ENCODE peak calls at places on chromosomes 6 and 20, in nine cellular contexts. P, V, W, A, I, H, E, L and K are unnamed samples.

GRCh38 chr20:46694484-46694883 is 5.2 kb upstream of the TP53RK start:
- DNase-seq in P (no peak), V (no peak), W (no peak), A (peak), I (no peak), H (no peak), E (peak), L (no peak), K (no peak)

GRCh38 chr20:63736893-63737689 is 627 bp downstream of the LIME1 start:
- DNase-seq in P (no peak), V (peak), W (peak), A (no peak), I (no peak), H (peak), E (no peak), L (no peak), K (peak)

GRCh38 chr6:160685762-160686450 is 16.1 kb upstream of the PLG start:
- DNase-seq in P (no peak), V (no peak), W (no peak), A (no peak), I (no peak), H (no peak), E (no peak), L (no peak), K (no peak)

GRCh38 chr20:33667245-33668086 is 723 bp downstream of the ACTL10 start:
- DNase-seq in P (peak), V (peak), W (peak), A (peak), I (peak), H (peak), E (no peak), L (no peak), K (peak)

GRCh38 chr6:158744986-158745430 is 74.2 kb downstream of the EZR start:
- DNase-seq in P (no peak), V (no peak), W (no peak), A (no peak), I (no peak), H (no peak), E (no peak), L (no peak), K (no peak)

GRCh38 chr20:51096571-51097267 is 73.8 kb upstream of the KCNG1 start:
- DNase-seq in P (no peak), V (no peak), W (no peak), A (no peak), I (no peak), H (no peak), E (no peak), L (no peak), K (no peak)

GRCh38 chr6:111124406-111124805 is 37.1 kb downstream of the SLC16A10 start:
- DNase-seq in P (no peak), V (no peak), W (no peak), A (no peak), I (no peak), H (no peak), E (no peak), L (no peak), K (no peak)

GRCh38 chr6:71287038-71287437 is 1.6 kb upstream of the OGFRL1 start:
- DNase-seq in P (no peak), V (no peak), W (no peak), A (no peak), I (no peak), H (no peak), E (no peak), L (no peak), K (no peak)

GRCh38 chr6:1929931-1930330 is 315.5 kb downstream of the GMDS start:
- DNase-seq in P (no peak), V (no peak), W (no peak), A (no peak), I (no peak), H (no peak), E (no peak), L (no peak), K (no peak)

GRCh38 chr6:144017167-144018094 is 9.4 kb upstream of the PLAGL1 start:
- DNase-seq in P (no peak), V (no peak), W (no peak), A (no peak), I (no peak), H (no peak), E (no peak), L (no peak), K (no peak)

GRCh38 chr20:17569616-17570346 is at the start of gene DSTN:
- DNase-seq in P (peak), V (peak), W (peak), A (peak), I (peak), H (peak), E (peak), L (peak), K (peak)

GRCh38 chr6:89311853-89312531 is 3.1 kb downstream of the GABRR2 start:
- DNase-seq in P (peak), V (no peak), W (no peak), A (peak), I (peak), H (no peak), E (no peak), L (peak), K (no peak)

GRCh38 chr6:167141667-167142432 is 15.9 kb downstream of the GPR31 start:
- DNase-seq in P (no peak), V (peak), W (peak), A (peak), I (peak), H (peak), E (peak), L (no peak), K (peak)

GRCh38 chr6:125918230-125918629 is 38.3 kb upstream of the HINT3 start:
- DNase-seq in P (no peak), V (no peak), W (no peak), A (no peak), I (no peak), H (no peak), E (no peak), L (no peak), K (no peak)

GRCh38 chr6:21871831-21872230 is 278.3 kb downstream of the SOX4 start:
- DNase-seq in P (no peak), V (no peak), W (no peak), A (no peak), I (no peak), H (no peak), E (no peak), L (no peak), K (no peak)

GRCh38 chr6:39543950-39544349 is 181.3 kb downstream of the KIF6 start:
- DNase-seq in P (no peak), V (no peak), W (no peak), A (peak), I (no peak), H (no peak), E (no peak), L (peak), K (no peak)

GRCh38 chr6:49918787-49919186 is 45.2 kb downstream of the DEFB114 start:
- DNase-seq in P (no peak), V (no peak), W (no peak), A (no peak), I (no peak), H (no peak), E (no peak), L (no peak), K (no peak)

GRCh38 chr6:26342106-26342999 is 22.6 kb upstream of the BTN3A2 start:
- DNase-seq in P (no peak), V (no peak), W (peak), A (no peak), I (peak), H (no peak), E (no peak), L (peak), K (no peak)

GRCh38 chr6:15184441-15184861 is 61.4 kb upstream of the JARID2 start:
- DNase-seq in P (no peak), V (peak), W (peak), A (no peak), I (no peak), H (peak), E (no peak), L (no peak), K (no peak)

GRCh38 chr20:25300496-25301170 is 52.7 kb downstream of the PYGB start:
- DNase-seq in P (no peak), V (no peak), W (no peak), A (no peak), I (no peak), H (no peak), E (no peak), L (peak), K (no peak)

GRCh38 chr20:14824996-14825395 is 487.6 kb upstream of the FLRT3 start:
- DNase-seq in P (no peak), V (no peak), W (no peak), A (no peak), I (no peak), H (no peak), E (no peak), L (no peak), K (no peak)

GRCh38 chr6:54366647-54367327 is 58.5 kb downstream of the TINAG start:
- DNase-seq in P (no peak), V (no peak), W (no peak), A (peak), I (no peak), H (no peak), E (no peak), L (peak), K (no peak)

GRCh38 chr6:165920896-165921671 is 246.6 kb downstream of the TBXT start:
- DNase-seq in P (no peak), V (no peak), W (no peak), A (peak), I (peak), H (no peak), E (no peak), L (no peak), K (no peak)

GRCh38 chr6:38846844-38847243 is 131.7 kb downstream of the DNAH8 start:
- DNase-seq in P (no peak), V (no peak), W (no peak), A (peak), I (peak), H (no peak), E (no peak), L (peak), K (no peak)

GRCh38 chr20:64160536-64161495 is 3.4 kb upstream of the MYT1 start:
- DNase-seq in P (no peak), V (no peak), W (no peak), A (no peak), I (no peak), H (no peak), E (peak), L (no peak), K (no peak)

GRCh38 chr6:11931296-11932035 is 80.6 kb upstream of the HIVEP1 start:
- DNase-seq in P (no peak), V (no peak), W (no peak), A (no peak), I (no peak), H (peak), E (no peak), L (no peak), K (no peak)

GRCh38 chr20:36854343-36855240 is 21.3 kb upstream of the TLDC2 start:
- DNase-seq in P (no peak), V (no peak), W (no peak), A (no peak), I (peak), H (no peak), E (no peak), L (no peak), K (no peak)

GRCh38 chr6:11218827-11219826 is 13.3 kb downstream of the NEDD9 start:
- DNase-seq in P (no peak), V (no peak), W (peak), A (peak), I (no peak), H (no peak), E (no peak), L (peak), K (no peak)

GRCh38 chr6:26268659-26269402 is 96.2 kb upstream of the BTN3A2 start:
- DNase-seq in P (no peak), V (no peak), W (no peak), A (peak), I (peak), H (peak), E (no peak), L (peak), K (no peak)

GRCh38 chr6:169251822-169252804 is 1.5 kb downstream of the THBS2 start:
- DNase-seq in P (no peak), V (no peak), W (no peak), A (no peak), I (no peak), H (no peak), E (no peak), L (no peak), K (no peak)

GRCh38 chr6:88561974-88562736 is 396.0 kb upstream of the CNR1 start:
- DNase-seq in P (no peak), V (no peak), W (no peak), A (no peak), I (no peak), H (no peak), E (no peak), L (no peak), K (no peak)

GRCh38 chr20:61775423-61775822 is 290.3 kb downstream of the TAF4 start:
- DNase-seq in P (no peak), V (no peak), W (no peak), A (no peak), I (no peak), H (no peak), E (no peak), L (no peak), K (no peak)

GRCh38 chr6:73521351-73522254 is 771 bp upstream of the EEF1A1 start:
- DNase-seq in P (no peak), V (peak), W (no peak), A (peak), I (peak), H (peak), E (peak), L (peak), K (peak)

GRCh38 chr20:20463933-20464374 is 96.0 kb downstream of the INSM1 start:
- DNase-seq in P (no peak), V (no peak), W (no peak), A (peak), I (no peak), H (no peak), E (no peak), L (peak), K (peak)

GRCh38 chr6:159978291-159979135 is 9.6 kb downstream of the IGF2R start:
- DNase-seq in P (no peak), V (no peak), W (peak), A (no peak), I (peak), H (peak), E (no peak), L (no peak), K (peak)